ENCODE peak calls at places on chromosomes 13 and 19, in seven cellular contexts. J, A, U, F, M, D and H are unnamed samples.

GRCh38 chr19:52369463-52370340 is at the start of gene ZNF880:
- DNase-seq in J (peak), A (peak), U (peak), F (no peak), M (peak), D (peak), H (peak)

GRCh38 chr13:113045214-113046007 is 60.2 kb upstream of the F7 start:
- DNase-seq in J (no peak), A (no peak), U (no peak), F (no peak), M (no peak), D (no peak), H (no peak)

GRCh38 chr13:32206097-32206740 is 108.9 kb downstream of the ZAR1L start:
- DNase-seq in J (no peak), A (no peak), U (no peak), F (no peak), M (no peak), D (no peak), H (no peak)

GRCh38 chr13:20489185-20489820 is 36.4 kb downstream of the CRYL1 start:
- DNase-seq in J (peak), A (peak), U (peak), F (no peak), M (no peak), D (no peak), H (no peak)

GRCh38 chr19:7554990-7555864 is 19.7 kb downstream of the PNPLA6 start:
- DNase-seq in J (no peak), A (no peak), U (peak), F (no peak), M (no peak), D (no peak), H (no peak)

GRCh38 chr13:47112205-47112896 is 215.5 kb upstream of the HTR2A start:
- DNase-seq in J (no peak), A (no peak), U (peak), F (no peak), M (no peak), D (no peak), H (no peak)

GRCh38 chr19:42076375-42076944 is 494 bp downstream of the ZNF574 start:
- DNase-seq in J (no peak), A (peak), U (no peak), F (no peak), M (no peak), D (peak), H (no peak)

GRCh38 chr13:57557979-57558529 is 73.5 kb upstream of the PCDH17 start:
- DNase-seq in J (no peak), A (no peak), U (peak), F (peak), M (no peak), D (no peak), H (no peak)

GRCh38 chr19:2332341-2333026 is 4.0 kb downstream of the SPPL2B start:
- DNase-seq in J (no peak), A (peak), U (no peak), F (no peak), M (no peak), D (no peak), H (no peak)

GRCh38 chr19:33473644-33474305 is 47.8 kb downstream of the PEPD start:
- DNase-seq in J (no peak), A (no peak), U (no peak), F (no peak), M (no peak), D (peak), H (no peak)

GRCh38 chr13:94464771-94465170 is 14.7 kb downstream of the DCT start:
- DNase-seq in J (no peak), A (no peak), U (peak), F (no peak), M (no peak), D (no peak), H (no peak)

GRCh38 chr13:67662997-67663396 is 432.9 kb upstream of the PCDH9 start:
- DNase-seq in J (no peak), A (no peak), U (no peak), F (no peak), M (no peak), D (no peak), H (no peak)

GRCh38 chr13:113758651-113759524 is at the start of gene TMEM255B:
- DNase-seq in J (peak), A (peak), U (peak), F (peak), M (peak), D (peak), H (peak)

GRCh38 chr19:45035755-45036154 is 3.1 kb upstream of the CLASRP start:
- DNase-seq in J (no peak), A (no peak), U (no peak), F (no peak), M (no peak), D (no peak), H (no peak)

GRCh38 chr19:28646629-28647028 is 566.3 kb downstream of the UQCRFS1 start:
- DNase-seq in J (no peak), A (no peak), U (no peak), F (no peak), M (no peak), D (no peak), H (no peak)

GRCh38 chr19:6413291-6413690 is 11.3 kb downstream of the KHSRP start:
- DNase-seq in J (no peak), A (no peak), U (no peak), F (no peak), M (no peak), D (no peak), H (no peak)

GRCh38 chr19:54100560-54100959 is at the start of gene OSCAR:
- DNase-seq in J (no peak), A (no peak), U (no peak), F (peak), M (no peak), D (no peak), H (no peak)

GRCh38 chr19:48290341-48290922 is 20.6 kb downstream of the ZNF114 start:
- DNase-seq in J (peak), A (no peak), U (peak), F (no peak), M (no peak), D (no peak), H (no peak)

GRCh38 chr19:38773469-38774177 is at the start of gene LGALS7:
- DNase-seq in J (no peak), A (no peak), U (no peak), F (no peak), M (no peak), D (no peak), H (no peak)